ENCODE peak calls at places on chromosome 7, in nine cellular contexts. J, K, T, I, N, E, A, M and P are unnamed samples.

GRCh38 chr7:96303686-96304443 is 18.0 kb downstream of the SLC25A13 start:
- DNase-seq in I (no peak), A (no peak), M (no peak), N (no peak), K (no peak), E (no peak), T (no peak), J (no peak), P (no peak)

GRCh38 chr7:50207251-50207564 is 97.3 kb upstream of the IKZF1 start:
- DNase-seq in N (no peak), K (no peak), A (no peak), T (no peak), J (no peak), M (no peak), I (no peak), E (no peak), P (no peak)

GRCh38 chr7:81308643-81309354 is 389.9 kb upstream of the SEMA3C start:
- DNase-seq in I (no peak), E (no peak), J (no peak), A (no peak), T (no peak), M (no peak), K (no peak), N (no peak), P (no peak)

GRCh38 chr7:155299539-155300202 is 2.0 kb downstream of the INSIG1 start:
- DNase-seq in N (no peak), I (peak; percentile 44), M (no peak), J (no peak), K (no peak), T (no peak), A (no peak), E (no peak), P (peak; percentile 17)

GRCh38 chr7:159098424-159098786 is 46.3 kb downstream of the VIPR2 start:
- DNase-seq in I (peak; percentile 3), T (no peak), J (peak; percentile 5), E (no peak), M (no peak), K (no peak), A (peak; percentile 4), N (no peak), P (no peak)

GRCh38 chr7:142669074-142669654 is 80.1 kb upstream of the PRSS1 start:
- DNase-seq in J (no peak), M (no peak), T (peak; percentile 20), I (no peak), N (no peak), K (peak; percentile 4), A (no peak), E (no peak), P (peak; percentile 37)

GRCh38 chr7:157339777-157340677 is 3.2 kb downstream of the DNAJB6 start:
- DNase-seq in A (peak; percentile 78), M (no peak), K (peak; percentile 57), I (peak; percentile 68), N (peak; percentile 81), T (peak; percentile 60), J (peak; percentile 62), E (peak; percentile 85), P (peak; percentile 53)

GRCh38 chr7:100401811-100402210 is 26.7 kb downstream of the ZCWPW1 start:
- DNase-seq in M (no peak), N (no peak), T (no peak), J (no peak), E (no peak), K (no peak), I (no peak), A (no peak), P (no peak)

GRCh38 chr7:11931306-11931705 is 99.3 kb upstream of the THSD7A start:
- DNase-seq in I (no peak), A (no peak), K (no peak), N (no peak), J (no peak), E (no peak), M (no peak), T (no peak), P (no peak)

GRCh38 chr7:15376601-15377000 is 185.2 kb downstream of the AGMO start:
- DNase-seq in E (no peak), A (no peak), T (no peak), J (no peak), M (no peak), N (no peak), K (no peak), I (no peak), P (no peak)

GRCh38 chr7:20385121-20385520 is 54.4 kb downstream of the ITGB8 start:
- DNase-seq in M (no peak), A (no peak), T (no peak), K (no peak), E (no peak), I (no peak), N (no peak), J (no peak), P (no peak)

GRCh38 chr7:155674556-155674955 is 30.1 kb downstream of the RBM33 start:
- DNase-seq in T (no peak), A (no peak), M (no peak), N (no peak), K (no peak), E (no peak), J (no peak), I (no peak), P (no peak)

GRCh38 chr7:149883049-149883439 is 9.3 kb downstream of the ATP6V0E2 start:
- DNase-seq in M (no peak), K (no peak), N (no peak), A (no peak), T (no peak), I (no peak), J (no peak), E (no peak), P (no peak)

GRCh38 chr7:105682331-105683070 is 101.2 kb upstream of the EFCAB10 start:
- DNase-seq in M (no peak), T (no peak), J (no peak), A (no peak), K (no peak), E (no peak), N (peak; percentile 28), I (no peak), P (no peak)

GRCh38 chr7:158695726-158696452 is 8.7 kb downstream of the NCAPG2 start:
- DNase-seq in J (peak; percentile 49), N (peak; percentile 67), T (peak; percentile 33), A (no peak), I (peak; percentile 50), M (no peak), E (no peak), K (no peak), P (peak; percentile 35)

DNA sequence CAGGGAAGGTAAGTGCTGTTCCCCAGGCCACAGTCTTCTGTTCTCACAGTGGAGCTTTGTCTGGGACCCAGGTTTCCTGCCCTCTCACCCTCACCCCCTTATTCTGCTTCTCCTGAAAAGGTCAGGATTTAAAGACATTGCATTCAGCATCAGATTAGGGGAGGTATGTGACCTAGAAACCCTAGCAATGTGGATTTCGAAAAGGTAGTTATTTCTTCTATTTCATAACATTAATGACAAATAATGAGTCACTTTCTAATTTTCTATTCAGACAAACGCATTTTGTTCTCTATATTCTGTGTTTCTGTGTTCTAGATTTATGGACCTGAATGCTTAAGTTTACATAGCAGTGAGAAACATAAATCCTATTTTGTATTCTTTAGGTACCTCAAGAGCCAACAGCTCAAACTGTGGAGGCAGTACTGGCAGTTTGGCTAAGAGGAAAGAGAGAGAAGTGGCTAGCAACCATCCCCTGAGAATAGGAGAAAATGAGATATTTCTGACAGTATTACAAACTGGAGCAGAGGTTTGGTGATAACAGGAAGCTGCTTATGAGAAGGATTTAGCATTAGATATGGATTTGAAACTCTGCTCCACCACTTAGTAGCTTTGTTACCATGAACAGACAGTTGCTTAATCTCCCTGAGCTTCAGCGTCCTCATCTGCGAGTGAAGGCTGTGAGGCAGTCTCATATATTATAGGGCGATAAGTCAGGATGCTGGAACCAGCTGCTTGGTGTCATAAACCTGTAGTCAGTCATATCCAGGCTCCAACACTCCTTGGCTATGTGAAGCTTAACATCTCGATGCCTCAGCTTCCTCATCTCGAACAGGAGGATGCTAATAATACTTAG is 28.2 kb downstream of the CDK14 start:
- DNase-seq in E (no peak), K (no peak), N (no peak), I (no peak), M (no peak), J (no peak), T (no peak), A (no peak), P (no peak)
- H3K4me1 ChIP-seq in E (no peaks in the 10 kb centered on the region), K (peaks cover 27% of the 10 kb centered on the region), N (no peaks in the 10 kb centered on the region), I (no peaks in the 10 kb centered on the region), M (peaks cover 1% of the 10 kb centered on the region), J (peaks cover 45% of the 10 kb centered on the region), T (no peaks in the 10 kb centered on the region), A (peaks cover 31% of the 10 kb centered on the region), P (no peaks in the 10 kb centered on the region)

GRCh38 chr7:55569797-55570196 is 2.5 kb downstream of the VOPP1 start:
- DNase-seq in J (no peak), A (no peak), M (no peak), E (no peak), I (peak; percentile 38), N (no peak), K (no peak), T (peak; percentile 55), P (peak; percentile 19)
- H3K4me1 ChIP-seq in J (peaks cover 66% of the 10 kb centered on the region), A (peaks cover 27% of the 10 kb centered on the region), M (peaks cover 19% of the 10 kb centered on the region), E (peaks cover 50% of the 10 kb centered on the region), I (peaks cover 61% of the 10 kb centered on the region), N (peaks cover 3% of the 10 kb centered on the region), K (peaks cover 10% of the 10 kb centered on the region), T (peaks cover 75% of the 10 kb centered on the region), P (peaks cover 87% of the 10 kb centered on the region)

GRCh38 chr7:148772297-148773089 is 73.8 kb downstream of the CUL1 start:
- DNase-seq in K (no peak), E (peak; percentile 96), N (no peak), I (peak; percentile 15), T (no peak), J (no peak), M (no peak), A (no peak), P (peak; percentile 38)
- H3K4me1 ChIP-seq in K (no peaks in the 10 kb centered on the region), E (no peaks in the 10 kb centered on the region), N (no peaks in the 10 kb centered on the region), I (peaks cover 20% of the 10 kb centered on the region), T (peaks cover 23% of the 10 kb centered on the region), J (no peaks in the 10 kb centered on the region), M (no peaks in the 10 kb centered on the region), A (no peaks in the 10 kb centered on the region), P (peaks cover 19% of the 10 kb centered on the region)

GRCh38 chr7:875476-876076 is 778 bp upstream of the GET4 start:
- DNase-seq in I (no peak), T (no peak), M (peak; percentile 84), J (no peak), A (no peak), N (no peak), K (no peak), E (no peak), P (no peak)
- H3K4me1 ChIP-seq in I (peaks cover 25% of the 10 kb centered on the region), T (peaks cover 36% of the 10 kb centered on the region), M (peaks cover 29% of the 10 kb centered on the region), J (peaks cover 79% of the 10 kb centered on the region), A (peaks cover 23% of the 10 kb centered on the region), N (peaks cover 5% of the 10 kb centered on the region), K (peaks cover 4% of the 10 kb centered on the region), E (peaks cover 32% of the 10 kb centered on the region), P (peaks cover 27% of the 10 kb centered on the region)

DNA sequence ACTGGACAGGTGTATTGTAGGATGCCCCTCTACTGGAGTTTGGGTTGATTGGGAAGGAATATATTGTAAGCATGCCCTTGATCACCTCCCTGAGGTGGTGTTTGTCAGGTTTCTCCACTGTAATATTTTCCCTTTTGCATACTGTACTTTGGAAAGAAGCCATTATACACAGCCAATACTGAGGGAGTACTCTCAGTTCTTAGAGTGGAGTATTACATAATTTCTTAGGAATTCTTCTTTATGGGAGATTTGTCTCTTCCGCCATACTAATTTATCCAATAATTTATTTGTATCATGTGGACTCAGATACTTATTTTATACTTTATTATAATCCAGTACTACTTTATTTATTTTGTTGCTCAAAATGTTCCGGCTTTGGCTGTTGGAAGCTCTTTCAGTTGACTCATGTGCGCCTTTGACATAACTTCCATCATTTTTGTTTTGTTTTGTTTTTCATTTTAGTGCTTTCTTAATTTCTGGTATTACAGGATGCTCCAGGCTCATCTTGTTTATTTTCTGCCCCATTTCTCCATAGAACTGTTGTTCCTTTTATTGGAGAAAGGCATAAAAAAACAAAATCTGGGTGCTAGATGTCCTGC is 29.7 kb downstream of the MKLN1 start:
- DNase-seq in N (no peak), I (no peak), K (no peak), T (no peak), J (no peak), M (no peak), A (no peak), E (no peak), P (no peak)
- H3K4me1 ChIP-seq in N (no peaks in the 10 kb centered on the region), I (peaks cover 42% of the 10 kb centered on the region), K (no peaks in the 10 kb centered on the region), T (peaks cover 45% of the 10 kb centered on the region), J (peaks cover 96% of the 10 kb centered on the region), M (peaks cover 24% of the 10 kb centered on the region), A (peaks cover 17% of the 10 kb centered on the region), E (peaks cover 31% of the 10 kb centered on the region), P (peaks cover 43% of the 10 kb centered on the region)